ENCODE peak calls at places on chromosome 4, in seven cellular contexts. H is stomach, Y is heart right ventricle, A is fibroblast of lung, W is HCT116, T is pancreas, O is colonic mucosa. L is an unnamed sample.

GRCh38 chr4:8373973-8374545 is 66.5 kb downstream of the ACOX3 start:
- DNase-seq in H (no peak), Y (no peak), A (no peak), W (no peak), T (no peak), O (no peak), L (no peak)

GRCh38 chr4:112817933-112818921 is 181.3 kb downstream of the LARP7 start:
- DNase-seq in H (peak; percentile 25), Y (peak; percentile 21), A (peak; percentile 90), W (peak; percentile 68), T (no peak), O (peak; percentile 34), L (peak; percentile 60)

GRCh38 chr4:103499094-103499493 is 220.7 kb downstream of the TACR3 start:
- DNase-seq in H (no peak), Y (no peak), A (no peak), W (no peak), T (no peak), O (no peak), L (no peak)

GRCh38 chr4:91267543-91267942 is 1036.2 kb upstream of the GRID2 start:
- DNase-seq in H (no peak), Y (no peak), A (no peak), W (no peak), T (no peak), O (no peak), L (no peak)

GRCh38 chr4:88012652-88013051 is 5.2 kb downstream of the PKD2 start:
- DNase-seq in H (no peak), Y (no peak), A (no peak), W (no peak), T (no peak), O (no peak), L (no peak)

GRCh38 chr4:121950680-121951569 is 935 bp downstream of the TRPC3 start:
- DNase-seq in H (peak; percentile 27), Y (peak; percentile 18), A (peak; percentile 23), W (no peak), T (peak; percentile 33), O (peak; percentile 26), L (peak; percentile 35)

GRCh38 chr4:186473933-186474332 is 81.4 kb downstream of the MTNR1A start:
- DNase-seq in H (no peak), Y (no peak), A (no peak), W (no peak), T (no peak), O (peak; percentile 27), L (no peak)

GRCh38 chr4:138090145-138090917 is 151.8 kb downstream of the SLC7A11 start:
- DNase-seq in H (peak; percentile 50), Y (peak; percentile 14), A (peak; percentile 65), W (peak; percentile 76), T (peak; percentile 20), O (peak; percentile 71), L (no peak)

GRCh38 chr4:82748176-82748575 is 50.4 kb downstream of the SCD5 start:
- DNase-seq in H (no peak), Y (no peak), A (peak; percentile 43), W (no peak), T (no peak), O (no peak), L (no peak)

GRCh38 chr4:158446106-158446505 is 75.6 kb upstream of the RXFP1 start:
- DNase-seq in H (no peak), Y (no peak), A (peak; percentile 2), W (no peak), T (no peak), O (no peak), L (no peak)

GRCh38 chr4:156294577-156294976 is 340.9 kb upstream of the CTSO start:
- DNase-seq in H (no peak), Y (no peak), A (peak; percentile 96), W (peak; percentile 76), T (no peak), O (no peak), L (peak; percentile 22)

GRCh38 chr4:148642907-148643306 is 200.7 kb upstream of the NR3C2 start:
- DNase-seq in H (no peak), Y (no peak), A (no peak), W (no peak), T (no peak), O (no peak), L (no peak)

GRCh38 chr4:6221851-6222760 is 21.8 kb upstream of the JAKMIP1 start:
- DNase-seq in H (peak; percentile 50), Y (peak; percentile 37), A (peak; percentile 15), W (peak; percentile 29), T (peak; percentile 79), O (peak; percentile 35), L (no peak)

GRCh38 chr4:98908182-98908581 is 20.8 kb downstream of the EIF4E start:
- DNase-seq in H (no peak), Y (no peak), A (peak; percentile 13), W (no peak), T (no peak), O (no peak), L (no peak)

GRCh38 chr4:578451-579443 is 2.7 kb upstream of the TMEM271 start:
- DNase-seq in H (no peak), Y (no peak), A (no peak), W (no peak), T (no peak), O (no peak), L (no peak)
- H3K9me3 ChIP-seq in H (peaks cover 12% of the 10 kb centered on the region), Y (no peaks in the 10 kb centered on the region), A (no peaks in the 10 kb centered on the region), W (no peaks in the 10 kb centered on the region), T (no peaks in the 10 kb centered on the region), O (no peaks in the 10 kb centered on the region), L (peaks cover 6% of the 10 kb centered on the region)

DNA sequence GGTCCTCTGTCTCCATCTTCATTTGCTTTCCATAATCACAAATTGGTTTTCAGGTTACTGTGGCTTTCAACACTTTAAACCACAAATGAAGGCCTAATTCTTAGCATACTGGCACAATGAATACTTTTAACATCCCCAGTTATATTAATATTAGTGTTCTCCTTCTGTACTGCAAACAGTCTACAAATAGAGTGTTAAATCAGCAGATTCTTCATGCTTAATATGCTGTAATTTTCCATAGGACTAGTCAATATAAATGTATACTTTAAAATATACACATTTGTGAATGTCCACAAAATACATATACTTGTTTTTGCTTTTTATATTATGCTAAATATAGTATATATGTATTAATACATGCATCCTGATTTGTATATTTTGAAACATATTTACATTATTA is 72.6 kb downstream of the SH3RF1 start:
- DNase-seq in H (no peak), Y (no peak), A (no peak), W (no peak), T (no peak), O (no peak), L (no peak)
- H3K4me3 ChIP-seq in H (no peak overlapping the region), Y (no peak overlapping the region), A (no peak overlapping the region), W (no peak overlapping the region), T (no peak overlapping the region), O (no peak overlapping the region), L (no peak overlapping the region)

GRCh38 chr4:77827343-77827742 is 8.2 kb upstream of the CNOT6L start:
- DNase-seq in H (no peak), Y (no peak), A (no peak), W (no peak), T (no peak), O (no peak), L (no peak)
- H3K27ac ChIP-seq in H (no peak overlapping the region), Y (no peak overlapping the region), A (no peak overlapping the region), W (no peak overlapping the region), T (no peak overlapping the region), O (no peak overlapping the region), L (no peak overlapping the region)

GRCh38 chr4:243407-243806 is 61.9 kb downstream of the ZNF732 start:
- DNase-seq in H (no peak), Y (no peak), A (no peak), W (no peak), T (no peak), O (no peak), L (no peak)
- H3K9me3 ChIP-seq in H (peaks cover 20% of the 10 kb centered on the region), Y (no peaks in the 10 kb centered on the region), A (no peaks in the 10 kb centered on the region), W (peaks cover 4% of the 10 kb centered on the region), T (no peaks in the 10 kb centered on the region), O (no peaks in the 10 kb centered on the region), L (peaks cover 14% of the 10 kb centered on the region)

GRCh38 chr4:129342820-129343219 is 246.9 kb downstream of the C4orf33 start:
- DNase-seq in H (no peak), Y (no peak), A (peak; percentile 61), W (no peak), T (no peak), O (no peak), L (no peak)
- H3K4me3 ChIP-seq in H (no peak overlapping the region), Y (no peak overlapping the region), A (no peak overlapping the region), W (no peak overlapping the region), T (no peak overlapping the region), O (no peak overlapping the region), L (no peak overlapping the region)

GRCh38 chr4:143247866-143248265 is 63.1 kb downstream of the USP38 start:
- DNase-seq in H (no peak), Y (no peak), A (no peak), W (no peak), T (no peak), O (no peak), L (no peak)

GRCh38 chr4:143246977-143247376 is 62.3 kb downstream of the USP38 start:
- DNase-seq in H (no peak), Y (no peak), A (no peak), W (no peak), T (no peak), O (no peak), L (no peak)

GRCh38 chr4:143240920-143241319 is 56.2 kb downstream of the USP38 start:
- DNase-seq in H (no peak), Y (no peak), A (peak; percentile 17), W (no peak), T (no peak), O (no peak), L (no peak)

DNA sequence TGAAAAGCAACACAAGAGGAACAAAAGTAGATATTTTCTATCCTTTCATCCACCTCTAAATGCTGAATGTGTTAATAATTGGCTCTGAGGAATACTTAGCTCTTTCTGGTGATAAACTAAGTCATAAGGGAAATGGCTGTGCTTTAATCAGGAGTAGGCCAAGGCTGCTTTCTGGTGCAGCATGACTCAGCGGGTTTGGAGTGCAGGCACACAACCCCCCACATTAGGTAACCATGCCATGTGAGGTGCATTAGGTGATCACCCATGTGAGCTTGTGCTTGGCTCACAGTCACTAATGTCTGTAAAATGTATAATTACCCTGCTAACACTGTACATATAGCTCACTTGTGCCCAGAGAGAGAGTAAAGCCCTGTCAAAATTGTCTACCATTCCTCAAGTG is 57.2 kb downstream of the USP38 start:
- DNase-seq in H (no peak), Y (no peak), A (peak; percentile 31), W (no peak), T (no peak), O (no peak), L (no peak)
- H3K27ac ChIP-seq in H (no peak overlapping the region), Y (no peak overlapping the region), A (no peak overlapping the region), W (no peak overlapping the region), T (no peak overlapping the region), O (no peak overlapping the region), L (no peak overlapping the region)

DNA sequence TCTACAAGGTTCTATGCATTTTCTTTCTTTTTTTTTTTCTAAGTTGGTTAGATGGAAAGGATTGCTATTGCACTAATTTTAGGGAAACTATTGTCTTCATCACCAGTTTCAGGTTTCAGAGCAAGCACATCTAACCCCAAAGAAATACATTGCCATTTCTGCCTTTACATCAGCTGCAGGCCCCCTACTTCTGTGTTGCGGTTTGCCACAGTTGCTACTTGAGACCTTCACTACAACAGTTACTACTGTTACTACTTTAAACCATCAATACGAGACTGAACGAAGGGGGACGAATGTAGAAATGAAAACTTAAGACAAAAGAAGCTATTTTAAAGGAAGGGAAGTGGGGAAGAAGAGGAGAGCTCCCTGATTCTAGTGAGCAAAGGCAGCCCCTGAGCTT is 256.7 kb upstream of the LCORL start:
- DNase-seq in H (no peak), Y (no peak), A (no peak), W (no peak), T (no peak), O (no peak), L (no peak)
- H3K9me3 ChIP-seq in H (peaks cover 12% of the 10 kb centered on the region), Y (no peaks in the 10 kb centered on the region), A (no peaks in the 10 kb centered on the region), W (no peaks in the 10 kb centered on the region), T (no peaks in the 10 kb centered on the region), O (no peaks in the 10 kb centered on the region), L (peaks cover 4% of the 10 kb centered on the region)